ENCODE peak calls at places on chromosome 16, in six cellular contexts. U, P, T, N, Q and Z are unnamed samples.

GRCh38 chr16:66199189-66199588 is 167.3 kb upstream of the CDH5 start:
- DNase-seq in P (no peak), Q (no peak), U (no peak), T (no peak), N (no peak), Z (no peak)

GRCh38 chr16:64165368-64165767 is 956.5 kb downstream of the CDH11 start:
- DNase-seq in T (no peak), N (no peak), U (no peak), P (no peak), Q (no peak), Z (no peak)

GRCh38 chr16:82633964-82634600 is 7.3 kb downstream of the CDH13 start:
- DNase-seq in P (no peak), T (no peak), Q (no peak), N (no peak), U (no peak), Z (no peak)

GRCh38 chr16:19980866-19981265 is 92.8 kb downstream of the GPR139 start:
- DNase-seq in N (no peak), U (peak; percentile 52), T (no peak), Q (peak; percentile 34), P (no peak), Z (no peak)

GRCh38 chr16:75301804-75302203 is 50.4 kb upstream of the BCAR1 start:
- DNase-seq in U (no peak), Q (no peak), N (no peak), T (no peak), P (no peak), Z (no peak)

GRCh38 chr16:66580605-66581209 is 1.4 kb downstream of the CMTM2 start:
- DNase-seq in T (no peak), U (no peak), Q (peak; percentile 16), N (no peak), P (no peak), Z (no peak)

GRCh38 chr16:24118126-24118821 is 137.9 kb upstream of the CACNG3 start:
- DNase-seq in N (no peak), P (no peak), Q (no peak), U (no peak), T (no peak), Z (no peak)

GRCh38 chr16:66936462-66936861 is 1.1 kb downstream of the CES2 start:
- DNase-seq in N (no peak), Q (no peak), P (peak; percentile 5), U (no peak), T (no peak), Z (no peak)

GRCh38 chr16:89700649-89701424 is 668 bp downstream of the SPATA2L start:
- DNase-seq in T (no peak), U (peak; percentile 54), N (no peak), Q (peak; percentile 60), P (no peak), Z (no peak)

GRCh38 chr16:31186176-31186575 is 6.2 kb downstream of the FUS start:
- DNase-seq in P (no peak), N (no peak), T (no peak), Q (no peak), U (peak; percentile 20), Z (no peak)

GRCh38 chr16:31188450-31189411 is 8.8 kb downstream of the FUS start:
- DNase-seq in U (no peak), P (no peak), T (no peak), Q (no peak), N (no peak), Z (no peak)

GRCh38 chr16:31186930-31187807 is 7.2 kb downstream of the FUS start:
- DNase-seq in N (no peak), P (no peak), T (no peak), U (peak; percentile 15), Q (no peak), Z (no peak)

GRCh38 chr16:31189412-31189778 is 9.5 kb downstream of the FUS start:
- DNase-seq in U (no peak), Q (no peak), N (no peak), P (no peak), T (no peak), Z (no peak)

GRCh38 chr16:31187808-31188189 is 7.9 kb downstream of the FUS start:
- DNase-seq in N (no peak), U (no peak), P (no peak), T (no peak), Q (no peak), Z (no peak)
- TF ChIP-seq POLR2A in N (peak; percentile 22), U (no peak), P (peak; percentile 60), T (no peak), Q (peak; percentile 38), Z (no peak)

DNA sequence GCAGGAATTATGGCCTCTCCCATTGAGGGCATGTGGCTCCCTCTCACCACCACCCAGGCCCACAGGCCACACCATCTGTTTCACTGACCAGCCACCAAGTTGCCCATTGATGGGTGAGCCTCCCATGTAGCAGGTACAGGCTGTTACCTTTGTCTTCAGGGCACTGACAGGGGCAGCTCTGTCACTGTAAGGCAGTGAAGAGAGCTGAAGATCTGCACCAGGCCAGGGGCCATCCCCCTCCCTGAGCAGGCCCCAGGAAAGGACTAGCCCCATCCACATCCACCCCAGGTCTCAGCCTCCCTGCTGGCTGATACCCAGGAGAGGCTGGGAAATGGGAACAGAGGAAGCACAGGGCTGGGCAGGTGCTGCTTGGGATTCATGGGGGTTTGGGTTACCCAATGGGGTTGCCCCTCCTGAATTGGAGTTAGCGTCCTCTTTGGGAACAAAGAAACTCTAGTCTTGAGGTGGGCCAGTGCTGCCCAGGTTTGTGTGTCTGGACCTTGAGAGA is 1691.4 kb downstream of the TP53TG3F start:
- DNase-seq in N (no peak), U (no peak), Q (no peak), T (no peak), P (no peak), Z (no peak)
- TF ChIP-seq TAF1 in N (no peak), U (no peak), Q (no peak), T (no peak), P (no peak), Z (no peak)

DNA sequence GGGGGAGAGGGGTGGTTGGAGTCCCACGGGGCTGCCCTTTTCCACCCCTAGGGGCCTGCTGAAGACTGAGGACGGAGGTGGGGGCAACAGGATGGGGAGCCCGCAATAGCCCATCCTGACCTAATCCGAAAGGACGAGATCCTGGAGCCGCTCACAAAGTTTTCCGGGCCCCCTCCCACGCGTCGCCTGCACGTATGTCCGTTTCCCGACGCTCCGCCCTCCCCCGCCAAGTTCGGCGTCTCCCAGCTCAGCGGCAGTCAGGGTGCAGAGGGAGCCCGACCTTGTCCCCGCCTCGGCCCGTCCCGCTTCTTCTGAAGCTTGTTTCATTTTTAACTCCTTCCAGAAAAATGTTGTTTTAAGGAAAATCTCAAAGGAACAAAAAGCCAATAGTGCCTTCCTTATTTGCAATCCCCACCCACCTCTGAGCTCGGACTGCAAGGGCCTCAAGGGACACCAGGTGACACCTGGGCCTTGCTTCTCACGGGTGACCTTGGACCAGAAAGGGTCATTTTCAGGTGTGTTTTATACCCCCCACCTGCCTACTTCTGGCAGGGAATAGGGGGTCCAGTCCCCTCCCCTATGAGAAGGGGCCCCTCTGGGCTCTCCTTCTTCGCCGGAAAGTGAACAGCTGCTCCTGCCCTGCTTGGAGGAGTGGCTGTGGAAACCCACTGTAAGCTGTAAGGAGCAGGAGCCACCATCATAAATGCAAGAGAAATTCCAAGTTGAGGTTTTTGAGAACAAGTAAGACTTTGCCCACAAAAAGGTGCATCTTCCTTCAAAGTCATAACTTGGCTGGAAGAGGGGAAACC is 3.4 kb upstream of the ZNF423 start:
- DNase-seq in T (no peak), N (no peak), P (no peak), Q (no peak), U (peak; percentile 44), Z (no peak)
- TF ChIP-seq POLR2A in T (no peak), N (no peak), P (no peak), Q (no peak), U (no peak), Z (no peak)

DNA sequence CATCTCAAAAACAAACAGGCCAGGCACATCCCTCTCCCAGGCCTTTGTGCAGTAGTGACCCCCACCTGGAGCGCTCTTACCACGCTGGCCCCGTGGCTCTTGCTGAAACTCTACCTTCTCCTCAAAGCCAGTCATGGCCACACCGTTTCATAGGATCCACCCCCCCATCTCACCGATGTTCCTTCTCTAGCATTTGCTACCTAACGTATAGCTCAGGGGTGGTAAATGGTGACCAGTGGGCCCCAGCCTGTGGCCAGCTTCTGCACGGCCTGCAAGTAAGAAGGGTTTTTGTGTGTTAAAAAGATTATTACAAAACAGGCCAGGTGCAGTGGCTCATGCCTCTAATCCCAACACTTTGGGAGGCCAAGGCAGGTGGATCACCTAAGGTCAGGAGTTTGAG is 43.8 kb downstream of the RMI2 start:
- DNase-seq in T (no peak), U (no peak), Q (no peak), N (no peak), P (no peak), Z (no peak)
- TF ChIP-seq TAF1 in T (no peak), U (no peak), Q (no peak), N (no peak), P (no peak), Z (no peak)

GRCh38 chr16:88541109-88541508 is 29.1 kb upstream of the ZC3H18 start:
- DNase-seq in Q (no peak), N (no peak), P (no peak), U (no peak), T (no peak), Z (no peak)
- TF ChIP-seq POLR2A in Q (no peak), N (no peak), P (no peak), U (no peak), T (no peak), Z (no peak)

DNA sequence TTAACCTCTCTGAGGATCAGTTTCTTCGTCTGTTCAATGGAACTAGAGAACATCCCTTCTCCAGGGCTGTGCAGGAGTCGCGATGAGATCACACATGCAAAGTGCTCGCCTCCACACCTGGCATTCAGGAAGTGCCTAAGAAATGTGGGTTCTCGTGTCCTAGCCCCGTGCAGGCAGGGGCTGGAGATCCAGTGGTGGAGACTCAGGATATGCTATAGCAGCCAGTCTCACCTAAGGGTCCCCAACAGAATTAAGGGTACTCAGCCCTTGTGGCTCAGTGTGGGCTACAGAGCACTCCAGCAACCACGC is 224.2 kb downstream of the XYLT1 start:
- DNase-seq in U (no peak), T (no peak), Q (no peak), P (no peak), N (no peak), Z (no peak)
- TF ChIP-seq TAF1 in U (no peak), T (no peak), Q (no peak), P (no peak), N (no peak), Z (no peak)